ENCODE peak calls at places on chromosome 11, in four cellular contexts. Z is BJ, E is IMR-90, V is SK-N-SH. G is an unnamed sample. For H3K27me3, the result is how much of the 10 kb centered on the place peaks cover.

GRCh38 chr11:808427-809286 is 1.1 kb upstream of the RPLP2 start:
- DNase-seq in E (no peak), V (peak), Z (no peak), G (no peak)

GRCh38 chr11:95977534-95978174 is 53.7 kb upstream of the MTMR2 start:
- DNase-seq in Z (no peak), V (no peak), E (peak), G (no peak)

GRCh38 chr11:81869337-81870065 is 864.2 kb downstream of the FAM181B start:
- DNase-seq in E (no peak), V (no peak), Z (no peak), G (peak)

GRCh38 chr11:74004694-74005615 is 3.9 kb downstream of the UCP3 start:
- DNase-seq in V (no peak), E (no peak), Z (no peak), G (no peak)

GRCh38 chr11:120543816-120544215 is 32.3 kb downstream of the GRIK4 start:
- DNase-seq in V (no peak), Z (no peak), E (no peak), G (no peak)

GRCh38 chr11:6745465-6746015 is 26.2 kb downstream of the OR2AG2 start:
- DNase-seq in Z (no peak), E (no peak), V (no peak), G (peak)

GRCh38 chr11:122737951-122738693 is 82.6 kb downstream of the UBASH3B start:
- DNase-seq in Z (no peak), E (peak), V (no peak), G (no peak)

GRCh38 chr11:64800633-64801464 is 2.2 kb downstream of the MAP4K2 start:
- DNase-seq in V (no peak), Z (no peak), E (no peak), G (peak)

GRCh38 chr11:15711311-15711710 is 596.6 kb downstream of the INSC start:
- DNase-seq in Z (no peak), V (no peak), E (no peak), G (no peak)

GRCh38 chr11:17439316-17439782 is 37.3 kb downstream of the ABCC8 start:
- DNase-seq in V (no peak), E (no peak), Z (no peak), G (no peak)

GRCh38 chr11:114162719-114163123 is 103.2 kb downstream of the ZBTB16 start:
- DNase-seq in Z (peak), E (peak), V (peak), G (no peak)

GRCh38 chr11:108204376-108204775 is 18.1 kb downstream of the NPAT start:
- DNase-seq in V (no peak), Z (no peak), E (no peak), G (no peak)

GRCh38 chr11:124738713-124739478 is 846 bp upstream of the NRGN start:
- DNase-seq in E (no peak), V (no peak), Z (no peak), G (no peak)

GRCh38 chr11:10809373-10810199 is 860 bp upstream of the EIF4G2 start:
- DNase-seq in E (peak), V (no peak), Z (peak), G (no peak)

GRCh38 chr11:125968363-125968762 is 22.5 kb downstream of the VSIG10L2 start:
- DNase-seq in E (no peak), V (no peak), Z (no peak), G (no peak)

GRCh38 chr11:65446446-65447277 is 24.1 kb downstream of the NEAT1 start:
- DNase-seq in V (no peak), E (peak), Z (no peak), G (peak)

GRCh38 chr11:123122341-123122740 is 60.4 kb upstream of the HSPA8 start:
- DNase-seq in V (peak), Z (no peak), E (peak), G (no peak)

GRCh38 chr11:3927129-3927796 is 71.8 kb downstream of the STIM1 start:
- DNase-seq in V (no peak), E (no peak), Z (no peak), G (no peak)

GRCh38 chr11:9380773-9381172 is 3.7 kb upstream of the IPO7 start:
- DNase-seq in V (no peak), E (no peak), Z (no peak), G (no peak)

GRCh38 chr11:117908261-117908895 is 20.8 kb downstream of the TMPRSS13 start:
- DNase-seq in V (peak), Z (no peak), E (no peak), G (no peak)
- TF ChIP-seq CTCF in V (no peak), Z (no peak), E (no peak), G (no peak)

GRCh38 chr11:110091995-110092576 is 1.1 kb upstream of the ZC3H12C start:
- DNase-seq in E (no peak), Z (no peak), V (no peak), G (no peak)
- H3K4me3 ChIP-seq in E (peak), Z (peak), V (peak), G (peak)

GRCh38 chr11:134001101-134001500 is 44.3 kb upstream of the IGSF9B start:
- DNase-seq in Z (no peak), V (no peak), E (no peak), G (no peak)

GRCh38 chr11:134003792-134004405 is 47.1 kb upstream of the IGSF9B start:
- DNase-seq in V (no peak), E (no peak), Z (no peak), G (no peak)

GRCh38 chr11:134004406-134005197 is 47.8 kb upstream of the IGSF9B start:
- DNase-seq in Z (no peak), E (no peak), V (no peak), G (no peak)

GRCh38 chr11:133999355-133999754 is 42.6 kb upstream of the IGSF9B start:
- DNase-seq in Z (no peak), V (no peak), E (no peak), G (no peak)

GRCh38 chr11:134001596-134001995 is 44.8 kb upstream of the IGSF9B start:
- DNase-seq in V (no peak), E (no peak), Z (no peak), G (no peak)
- H3K27me3 ChIP-seq in V (under half), E (under half), Z (under half), G (under half)

DNA sequence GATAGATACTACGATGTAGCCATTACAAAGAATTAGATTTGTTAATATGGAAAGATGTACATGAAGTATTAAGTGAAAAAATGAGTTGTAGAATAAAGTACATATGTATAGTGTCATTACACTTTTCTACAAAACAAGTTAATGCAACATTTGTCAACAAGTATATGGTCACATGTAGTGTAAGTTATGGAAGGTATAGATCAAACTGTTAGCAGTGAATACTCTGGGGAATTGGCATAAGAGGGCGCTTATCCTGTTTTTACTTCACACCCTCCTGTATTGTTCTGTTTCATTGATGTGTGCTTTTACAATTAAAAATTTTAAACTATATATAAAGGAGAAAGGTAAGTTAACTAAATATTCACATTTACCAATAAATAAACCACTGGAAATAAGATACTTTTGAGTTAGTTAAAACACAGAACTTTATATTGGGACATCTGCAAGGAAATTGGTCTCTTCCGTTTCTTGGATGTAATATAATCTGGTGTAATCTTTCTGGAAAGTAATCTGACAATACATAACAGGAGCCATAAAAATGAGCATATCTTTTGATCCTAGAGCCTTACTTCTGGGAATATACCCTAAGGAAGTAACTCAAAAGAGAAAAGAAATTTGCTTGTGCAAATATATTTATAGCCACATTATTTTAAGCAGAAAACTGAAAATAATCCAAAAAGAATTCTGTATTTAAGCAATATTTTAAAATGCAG is 34.5 kb downstream of the CSTPP1 start:
- DNase-seq in V (no peak), Z (no peak), E (no peak), G (no peak)
- TF ChIP-seq CTCF in V (no peak), Z (no peak), E (no peak), G (no peak)

GRCh38 chr11:68839953-68840641 is 1.6 kb downstream of the CPT1A start:
- DNase-seq in Z (no peak), V (no peak), E (peak), G (peak)
- H3K4me3 ChIP-seq in Z (peak), V (peak), E (peak), G (peak)

GRCh38 chr11:59418151-59418550 is 8.1 kb downstream of the OR5A2 start:
- DNase-seq in E (no peak), Z (no peak), V (no peak), G (no peak)

GRCh38 chr11:59413646-59414045 is 12.6 kb downstream of the OR5A2 start:
- DNase-seq in Z (no peak), E (no peak), V (no peak), G (no peak)

GRCh38 chr11:59416613-59417012 is 9.6 kb downstream of the OR5A2 start:
- DNase-seq in E (no peak), V (no peak), Z (no peak), G (no peak)

DNA sequence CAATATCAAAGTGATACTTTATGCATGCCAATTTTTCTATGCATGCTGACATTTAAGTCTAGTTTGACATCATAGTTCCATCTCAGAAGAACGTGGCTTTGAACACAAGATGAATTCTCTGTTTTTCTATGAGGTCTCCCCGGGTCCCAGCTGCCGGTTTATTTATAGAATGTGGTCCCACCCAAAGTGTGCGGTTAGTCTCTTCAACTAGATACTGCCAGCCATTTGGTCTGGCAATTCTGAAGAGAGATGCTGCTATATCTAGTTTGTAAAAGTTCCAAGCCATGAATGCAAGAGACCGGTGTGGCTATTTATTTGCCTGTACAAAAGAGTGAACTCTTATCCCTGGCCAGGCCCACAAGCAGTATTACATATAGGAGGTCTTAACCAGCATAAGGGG is 9.2 kb downstream of the OR5A2 start:
- DNase-seq in Z (no peak), V (no peak), E (no peak), G (no peak)
- H3K27me3 ChIP-seq in Z (under half), V (under half), E (under half), G (under half)

G was measured in GM06990.